ENCODE peak calls at places on chromosomes 12 and 14, in nine cellular contexts. H, N, W, O, Z, A, I, V and J are unnamed samples.

GRCh38 chr14:70189678-70190077 is 927 bp upstream of the SLC8A3 start:
- DNase-seq in H (no peak), N (no peak), W (peak), O (no peak), Z (peak), A (no peak), I (no peak), V (no peak), J (no peak)

GRCh38 chr12:110844131-110844530 is 2.7 kb upstream of the CCDC63 start:
- DNase-seq in H (no peak), N (no peak), W (no peak), O (no peak), Z (no peak), A (no peak), I (no peak), V (no peak), J (no peak)

GRCh38 chr12:107317751-107318553 is 224.6 kb upstream of the CRY1 start:
- DNase-seq in H (peak), N (peak), W (peak), O (peak), Z (peak), A (peak), I (peak), V (no peak), J (no peak)

GRCh38 chr14:100421756-100422470 is 98.8 kb downstream of the SLC25A47 start:
- DNase-seq in H (peak), N (no peak), W (no peak), O (no peak), Z (no peak), A (no peak), I (no peak), V (no peak), J (no peak)

GRCh38 chr14:30855345-30856037 is 18.9 kb upstream of the COCH start:
- DNase-seq in H (no peak), N (no peak), W (no peak), O (no peak), Z (no peak), A (no peak), I (no peak), V (no peak), J (no peak)

GRCh38 chr12:96719671-96720362 is 187.2 kb upstream of the NEDD1 start:
- DNase-seq in H (no peak), N (no peak), W (no peak), O (peak), Z (no peak), A (no peak), I (peak), V (no peak), J (no peak)

GRCh38 chr12:93127582-93128331 is 198.7 kb upstream of the EEA1 start:
- DNase-seq in H (peak), N (no peak), W (peak), O (peak), Z (no peak), A (no peak), I (no peak), V (peak), J (peak)

GRCh38 chr12:110249105-110249504 is 31.9 kb upstream of the ATP2A2 start:
- DNase-seq in H (no peak), N (no peak), W (no peak), O (no peak), Z (peak), A (no peak), I (no peak), V (no peak), J (no peak)

GRCh38 chr12:22562187-22563028 is 18.1 kb upstream of the C2CD5 start:
- DNase-seq in H (no peak), N (no peak), W (no peak), O (no peak), Z (no peak), A (no peak), I (no peak), V (no peak), J (no peak)

GRCh38 chr12:111201036-111201435 is 167.9 kb downstream of the PHETA1 start:
- DNase-seq in H (peak), N (no peak), W (peak), O (no peak), Z (peak), A (no peak), I (no peak), V (no peak), J (no peak)

GRCh38 chr14:55191101-55191880 is at the start of gene DLGAP5:
- DNase-seq in H (peak), N (peak), W (peak), O (peak), Z (peak), A (peak), I (peak), V (peak), J (peak)

GRCh38 chr14:89214221-89214965 is 202.6 kb downstream of the FOXN3 start:
- DNase-seq in H (no peak), N (no peak), W (no peak), O (peak), Z (no peak), A (no peak), I (no peak), V (no peak), J (no peak)

GRCh38 chr14:94041551-94042346 is 15.6 kb downstream of the OTUB2 start:
- DNase-seq in H (no peak), N (no peak), W (no peak), O (no peak), Z (no peak), A (no peak), I (no peak), V (no peak), J (peak)

GRCh38 chr14:60565211-60565610 is 56.3 kb downstream of the SIX6 start:
- DNase-seq in H (no peak), N (no peak), W (no peak), O (peak), Z (no peak), A (no peak), I (peak), V (peak), J (peak)

GRCh38 chr14:85634205-85634604 is 104.3 kb downstream of the FLRT2 start:
- DNase-seq in H (no peak), N (no peak), W (no peak), O (no peak), Z (no peak), A (no peak), I (no peak), V (no peak), J (peak)

GRCh38 chr12:107669946-107670345 is 15.7 kb upstream of the PWP1 start:
- DNase-seq in H (no peak), N (no peak), W (no peak), O (no peak), Z (no peak), A (no peak), I (no peak), V (no peak), J (no peak)

GRCh38 chr14:92726135-92726932 is 22.1 kb downstream of the LGMN start:
- DNase-seq in H (no peak), N (peak), W (no peak), O (no peak), Z (no peak), A (no peak), I (peak), V (peak), J (no peak)